ENCODE peak calls at places on chromosomes 3 and 15, in seven cellular contexts. One of them, this sample, is unnamed.

GRCh38 chr15:100900136-100900894 is 18.8 kb upstream of the LRRK1 start:
- DNase-seq in uterus: no peak
- DNase-seq in cardiac muscle cell: no peak
- DNase-seq in CD8-positive, alpha-beta T cell: no peak
- DNase-seq in GM10248: no peak
- DNase-seq in HL-60: no peak
- DNase-seq in endothelial cell: no peak
- DNase-seq in this sample: no peak

GRCh38 chr3:172181936-172182708 is 142.7 kb downstream of the FNDC3B start:
- DNase-seq in uterus: no peak
- DNase-seq in cardiac muscle cell: peak; percentile 50
- DNase-seq in CD8-positive, alpha-beta T cell: no peak
- DNase-seq in GM10248: no peak
- DNase-seq in HL-60: no peak
- DNase-seq in endothelial cell: peak; percentile 41
- DNase-seq in this sample: no peak

GRCh38 chr3:194009892-194010533 is 125.9 kb upstream of the HES1 start:
- DNase-seq in uterus: no peak
- DNase-seq in cardiac muscle cell: no peak
- DNase-seq in CD8-positive, alpha-beta T cell: no peak
- DNase-seq in GM10248: no peak
- DNase-seq in HL-60: no peak
- DNase-seq in endothelial cell: no peak
- DNase-seq in this sample: no peak

GRCh38 chr3:17057316-17057715 is 172.6 kb downstream of the PLCL2 start:
- DNase-seq in uterus: no peak
- DNase-seq in cardiac muscle cell: no peak
- DNase-seq in CD8-positive, alpha-beta T cell: no peak
- DNase-seq in GM10248: no peak
- DNase-seq in HL-60: no peak
- DNase-seq in endothelial cell: no peak
- DNase-seq in this sample: no peak

GRCh38 chr3:139309046-139309660 is 34.7 kb upstream of the MRPS22 start:
- DNase-seq in uterus: no peak
- DNase-seq in cardiac muscle cell: no peak
- DNase-seq in CD8-positive, alpha-beta T cell: no peak
- DNase-seq in GM10248: no peak
- DNase-seq in HL-60: no peak
- DNase-seq in endothelial cell: no peak
- DNase-seq in this sample: no peak

GRCh38 chr3:115623414-115623868 is at the start of gene GAP43:
- DNase-seq in uterus: peak; percentile 19
- DNase-seq in cardiac muscle cell: peak; percentile 86
- DNase-seq in CD8-positive, alpha-beta T cell: no peak
- DNase-seq in GM10248: no peak
- DNase-seq in HL-60: no peak
- DNase-seq in endothelial cell: peak; percentile 17
- DNase-seq in this sample: no peak

GRCh38 chr3:105611304-105612192 is 244.8 kb downstream of the ALCAM start:
- DNase-seq in uterus: no peak
- DNase-seq in cardiac muscle cell: no peak
- DNase-seq in CD8-positive, alpha-beta T cell: no peak
- DNase-seq in GM10248: no peak
- DNase-seq in HL-60: no peak
- DNase-seq in endothelial cell: no peak
- DNase-seq in this sample: no peak

GRCh38 chr3:111690242-111690641 is 95.1 kb upstream of the ZBED2 start:
- DNase-seq in uterus: no peak
- DNase-seq in cardiac muscle cell: no peak
- DNase-seq in CD8-positive, alpha-beta T cell: no peak
- DNase-seq in GM10248: peak; percentile 29
- DNase-seq in HL-60: no peak
- DNase-seq in endothelial cell: no peak
- DNase-seq in this sample: no peak

GRCh38 chr15:69035205-69035917 is 20.9 kb downstream of the NOX5 start:
- DNase-seq in uterus: no peak
- DNase-seq in cardiac muscle cell: peak; percentile 23
- DNase-seq in CD8-positive, alpha-beta T cell: no peak
- DNase-seq in GM10248: peak; percentile 35
- DNase-seq in HL-60: no peak
- DNase-seq in endothelial cell: peak; percentile 54
- DNase-seq in this sample: no peak

GRCh38 chr15:59028387-59028955 is 41.0 kb downstream of the RNF111 start:
- DNase-seq in uterus: no peak
- DNase-seq in cardiac muscle cell: no peak
- DNase-seq in CD8-positive, alpha-beta T cell: no peak
- DNase-seq in GM10248: no peak
- DNase-seq in HL-60: no peak
- DNase-seq in endothelial cell: no peak
- DNase-seq in this sample: no peak

GRCh38 chr3:184368804-184369183 is 7.3 kb downstream of the POLR2H start:
- DNase-seq in uterus: no peak
- DNase-seq in cardiac muscle cell: peak; percentile 69
- DNase-seq in CD8-positive, alpha-beta T cell: no peak
- DNase-seq in GM10248: no peak
- DNase-seq in HL-60: no peak
- DNase-seq in endothelial cell: no peak
- DNase-seq in this sample: no peak

GRCh38 chr3:158456114-158456513 is 114.9 kb upstream of the MLF1 start:
- DNase-seq in uterus: no peak
- DNase-seq in cardiac muscle cell: no peak
- DNase-seq in CD8-positive, alpha-beta T cell: no peak
- DNase-seq in GM10248: no peak
- DNase-seq in HL-60: no peak
- DNase-seq in endothelial cell: no peak
- DNase-seq in this sample: no peak

DNA sequence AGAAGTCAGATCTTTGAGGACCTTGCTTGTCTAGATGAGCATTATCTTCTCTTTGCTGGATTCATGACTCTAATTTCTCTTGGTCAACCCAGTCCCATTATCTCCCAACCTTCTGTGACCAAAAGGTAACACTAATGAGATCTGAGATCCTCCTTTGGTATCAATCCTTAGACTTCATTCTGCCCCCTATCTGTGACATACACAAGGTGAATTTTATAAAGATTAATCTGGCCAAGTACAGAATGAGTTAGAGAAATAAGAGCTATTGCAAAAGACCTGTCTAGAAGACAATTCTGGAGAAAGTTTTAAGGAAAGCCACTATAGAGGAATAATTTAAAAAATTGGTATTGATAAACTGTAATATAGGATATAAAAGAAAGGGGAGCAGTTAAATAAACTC is 113.8 kb upstream of the KCNMB2 start:
- DNase-seq in uterus: no peak
- DNase-seq in cardiac muscle cell: no peak
- DNase-seq in CD8-positive, alpha-beta T cell: no peak
- DNase-seq in GM10248: no peak
- DNase-seq in HL-60: no peak
- DNase-seq in endothelial cell: no peak
- DNase-seq in this sample: no peak
- TF ChIP-seq CTCF in uterus: no peak
- TF ChIP-seq CTCF in cardiac muscle cell: no peak
- TF ChIP-seq CTCF in CD8-positive, alpha-beta T cell: no peak
- TF ChIP-seq CTCF in GM10248: no peak
- TF ChIP-seq CTCF in HL-60: no peak
- TF ChIP-seq CTCF in endothelial cell: peak; percentile 36
- TF ChIP-seq CTCF in this sample: no peak

GRCh38 chr3:98587654-98588532 is 5.5 kb downstream of the CPOX start:
- DNase-seq in uterus: no peak
- DNase-seq in cardiac muscle cell: no peak
- DNase-seq in CD8-positive, alpha-beta T cell: no peak
- DNase-seq in GM10248: no peak
- DNase-seq in HL-60: no peak
- DNase-seq in endothelial cell: no peak
- DNase-seq in this sample: no peak
- TF ChIP-seq CTCF in uterus: no peak
- TF ChIP-seq CTCF in cardiac muscle cell: peak; percentile 39
- TF ChIP-seq CTCF in CD8-positive, alpha-beta T cell: no peak
- TF ChIP-seq CTCF in GM10248: no peak
- TF ChIP-seq CTCF in HL-60: no peak
- TF ChIP-seq CTCF in endothelial cell: no peak
- TF ChIP-seq CTCF in this sample: peak; percentile 17

GRCh38 chr3:142680710-142681109 is 43.1 kb upstream of the TRPC1 start:
- DNase-seq in uterus: no peak
- DNase-seq in cardiac muscle cell: no peak
- DNase-seq in CD8-positive, alpha-beta T cell: no peak
- DNase-seq in GM10248: no peak
- DNase-seq in HL-60: no peak
- DNase-seq in endothelial cell: no peak
- DNase-seq in this sample: no peak
- TF ChIP-seq CTCF in uterus: no peak
- TF ChIP-seq CTCF in cardiac muscle cell: no peak
- TF ChIP-seq CTCF in CD8-positive, alpha-beta T cell: no peak
- TF ChIP-seq CTCF in GM10248: no peak
- TF ChIP-seq CTCF in HL-60: no peak
- TF ChIP-seq CTCF in endothelial cell: no peak
- TF ChIP-seq CTCF in this sample: no peak

GRCh38 chr15:99472416-99473145 is 93.2 kb upstream of the MEF2A start:
- DNase-seq in uterus: no peak
- DNase-seq in cardiac muscle cell: no peak
- DNase-seq in CD8-positive, alpha-beta T cell: no peak
- DNase-seq in GM10248: no peak
- DNase-seq in HL-60: no peak
- DNase-seq in endothelial cell: no peak
- DNase-seq in this sample: no peak

GRCh38 chr15:99476413-99477222 is 89.2 kb upstream of the MEF2A start:
- DNase-seq in uterus: peak; percentile 75
- DNase-seq in cardiac muscle cell: peak; percentile 97
- DNase-seq in CD8-positive, alpha-beta T cell: peak; percentile 13
- DNase-seq in GM10248: peak; percentile 55
- DNase-seq in HL-60: peak; percentile 49
- DNase-seq in endothelial cell: no peak
- DNase-seq in this sample: no peak

GRCh38 chr15:99475754-99476412 is 89.9 kb upstream of the MEF2A start:
- DNase-seq in uterus: no peak
- DNase-seq in cardiac muscle cell: no peak
- DNase-seq in CD8-positive, alpha-beta T cell: no peak
- DNase-seq in GM10248: no peak
- DNase-seq in HL-60: no peak
- DNase-seq in endothelial cell: no peak
- DNase-seq in this sample: no peak

GRCh38 chr15:99474041-99474906 is 91.5 kb upstream of the MEF2A start:
- DNase-seq in uterus: no peak
- DNase-seq in cardiac muscle cell: no peak
- DNase-seq in CD8-positive, alpha-beta T cell: no peak
- DNase-seq in GM10248: no peak
- DNase-seq in HL-60: no peak
- DNase-seq in endothelial cell: no peak
- DNase-seq in this sample: no peak

DNA sequence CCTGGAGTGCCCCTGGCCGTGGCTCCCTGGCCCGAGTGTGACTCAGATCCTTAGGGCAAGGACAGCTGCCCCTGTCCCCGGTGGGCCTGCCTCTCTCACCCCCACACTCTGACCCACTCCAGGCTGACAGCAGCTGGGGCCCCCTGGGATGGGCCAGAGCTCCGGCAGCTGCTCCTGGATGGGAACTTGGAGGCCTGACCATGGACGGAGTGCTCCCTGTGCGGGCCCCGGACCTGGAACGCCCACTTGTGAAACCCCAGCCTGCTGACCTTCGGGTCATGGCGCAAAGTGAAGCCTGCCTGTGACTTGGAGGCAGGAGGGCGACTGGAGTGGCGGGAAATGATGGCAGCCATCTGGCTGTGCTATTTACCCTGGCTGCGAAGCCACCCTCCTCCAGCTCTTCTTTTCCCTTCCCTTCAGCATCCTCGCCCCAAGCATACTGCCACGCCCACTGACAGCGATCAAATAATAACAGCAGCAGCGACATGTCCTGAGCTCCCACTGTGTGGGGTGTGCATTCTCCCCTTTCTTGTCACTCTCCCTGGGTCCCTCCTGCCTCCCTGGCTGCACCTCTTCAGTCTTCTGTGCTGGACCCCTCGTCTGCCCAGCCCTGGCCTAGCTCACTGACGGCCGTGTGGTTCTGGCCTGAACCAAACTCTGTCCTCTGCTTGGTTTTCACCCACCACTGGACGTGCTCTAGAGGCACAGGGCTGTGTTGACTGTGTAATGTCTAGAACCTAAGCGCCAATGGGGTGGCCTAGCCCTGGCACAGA is 90.6 kb upstream of the MEF2A start:
- DNase-seq in uterus: no peak
- DNase-seq in cardiac muscle cell: no peak
- DNase-seq in CD8-positive, alpha-beta T cell: no peak
- DNase-seq in GM10248: no peak
- DNase-seq in HL-60: no peak
- DNase-seq in endothelial cell: no peak
- DNase-seq in this sample: no peak
- TF ChIP-seq CTCF in uterus: no peak
- TF ChIP-seq CTCF in cardiac muscle cell: no peak
- TF ChIP-seq CTCF in CD8-positive, alpha-beta T cell: no peak
- TF ChIP-seq CTCF in GM10248: no peak
- TF ChIP-seq CTCF in HL-60: no peak
- TF ChIP-seq CTCF in endothelial cell: no peak
- TF ChIP-seq CTCF in this sample: no peak

GRCh38 chr3:33006081-33006480 is 54.6 kb downstream of the CCR4 start:
- DNase-seq in uterus: no peak
- DNase-seq in cardiac muscle cell: no peak
- DNase-seq in CD8-positive, alpha-beta T cell: peak; percentile 17
- DNase-seq in GM10248: no peak
- DNase-seq in HL-60: no peak
- DNase-seq in endothelial cell: no peak
- DNase-seq in this sample: no peak
- TF ChIP-seq CTCF in uterus: no peak
- TF ChIP-seq CTCF in cardiac muscle cell: no peak
- TF ChIP-seq CTCF in CD8-positive, alpha-beta T cell: no peak
- TF ChIP-seq CTCF in GM10248: no peak
- TF ChIP-seq CTCF in HL-60: no peak
- TF ChIP-seq CTCF in endothelial cell: no peak
- TF ChIP-seq CTCF in this sample: no peak